ENCODE peak calls at places on chromosomes 3 and 15, in four cellular contexts. One of them, this sample, is unnamed.

GRCh38 chr3:87435926-87436630 is 159.7 kb upstream of the POU1F1 start:
- DNase-seq in colonic mucosa: no peak
- DNase-seq in HT1080: no peak
- DNase-seq in stimulated activated effector memory CD8-positive, alpha-beta T cell treated with anti-CD3 and anti-CD28 coated beads, Interleukin-12 subunit alpha, Interleukin-12 subunit beta, amount 100 ng/mL, for 72 hours: no peak
- DNase-seq in this sample: no peak

GRCh38 chr3:195224980-195225580 is 45.9 kb downstream of the XXYLT1 start:
- DNase-seq in colonic mucosa: no peak
- DNase-seq in HT1080: no peak
- DNase-seq in stimulated activated effector memory CD8-positive, alpha-beta T cell treated with anti-CD3 and anti-CD28 coated beads, Interleukin-12 subunit alpha, Interleukin-12 subunit beta, amount 100 ng/mL, for 72 hours: no peak
- DNase-seq in this sample: no peak

GRCh38 chr3:8497582-8497981 is 4.0 kb upstream of the LMCD1 start:
- DNase-seq in colonic mucosa: no peak
- DNase-seq in HT1080: peak; percentile 78
- DNase-seq in stimulated activated effector memory CD8-positive, alpha-beta T cell treated with anti-CD3 and anti-CD28 coated beads, Interleukin-12 subunit alpha, Interleukin-12 subunit beta, amount 100 ng/mL, for 72 hours: no peak
- DNase-seq in this sample: no peak

GRCh38 chr3:104763007-104763406 is 603.7 kb upstream of the ALCAM start:
- DNase-seq in colonic mucosa: no peak
- DNase-seq in HT1080: peak; percentile 20
- DNase-seq in stimulated activated effector memory CD8-positive, alpha-beta T cell treated with anti-CD3 and anti-CD28 coated beads, Interleukin-12 subunit alpha, Interleukin-12 subunit beta, amount 100 ng/mL, for 72 hours: no peak
- DNase-seq in this sample: no peak

GRCh38 chr15:93865610-93866009 is 365.8 kb upstream of the MCTP2 start:
- DNase-seq in colonic mucosa: no peak
- DNase-seq in HT1080: no peak
- DNase-seq in stimulated activated effector memory CD8-positive, alpha-beta T cell treated with anti-CD3 and anti-CD28 coated beads, Interleukin-12 subunit alpha, Interleukin-12 subunit beta, amount 100 ng/mL, for 72 hours: peak; percentile 7
- DNase-seq in this sample: no peak

GRCh38 chr3:156553705-156554356 is 1.1 kb downstream of the SSR3 start:
- DNase-seq in colonic mucosa: peak; percentile 29
- DNase-seq in HT1080: peak; percentile 66
- DNase-seq in stimulated activated effector memory CD8-positive, alpha-beta T cell treated with anti-CD3 and anti-CD28 coated beads, Interleukin-12 subunit alpha, Interleukin-12 subunit beta, amount 100 ng/mL, for 72 hours: no peak
- DNase-seq in this sample: no peak

GRCh38 chr3:130748981-130749380 is 2.4 kb upstream of the PIK3R4 start:
- DNase-seq in colonic mucosa: no peak
- DNase-seq in HT1080: no peak
- DNase-seq in stimulated activated effector memory CD8-positive, alpha-beta T cell treated with anti-CD3 and anti-CD28 coated beads, Interleukin-12 subunit alpha, Interleukin-12 subunit beta, amount 100 ng/mL, for 72 hours: no peak
- DNase-seq in this sample: no peak

GRCh38 chr3:67500699-67501098 is 153.7 kb downstream of the SUCLG2 start:
- DNase-seq in colonic mucosa: no peak
- DNase-seq in HT1080: no peak
- DNase-seq in stimulated activated effector memory CD8-positive, alpha-beta T cell treated with anti-CD3 and anti-CD28 coated beads, Interleukin-12 subunit alpha, Interleukin-12 subunit beta, amount 100 ng/mL, for 72 hours: no peak
- DNase-seq in this sample: no peak

GRCh38 chr3:134314588-134315285 is 59.5 kb downstream of the AMOTL2 start:
- DNase-seq in colonic mucosa: no peak
- DNase-seq in HT1080: no peak
- DNase-seq in stimulated activated effector memory CD8-positive, alpha-beta T cell treated with anti-CD3 and anti-CD28 coated beads, Interleukin-12 subunit alpha, Interleukin-12 subunit beta, amount 100 ng/mL, for 72 hours: no peak
- DNase-seq in this sample: no peak

GRCh38 chr3:111616417-111617105 is 21.4 kb upstream of the ZBED2 start:
- DNase-seq in colonic mucosa: no peak
- DNase-seq in HT1080: peak; percentile 75
- DNase-seq in stimulated activated effector memory CD8-positive, alpha-beta T cell treated with anti-CD3 and anti-CD28 coated beads, Interleukin-12 subunit alpha, Interleukin-12 subunit beta, amount 100 ng/mL, for 72 hours: peak; percentile 87
- DNase-seq in this sample: no peak

GRCh38 chr3:62757045-62757444 is 118.2 kb downstream of the CADPS start:
- DNase-seq in colonic mucosa: no peak
- DNase-seq in HT1080: no peak
- DNase-seq in stimulated activated effector memory CD8-positive, alpha-beta T cell treated with anti-CD3 and anti-CD28 coated beads, Interleukin-12 subunit alpha, Interleukin-12 subunit beta, amount 100 ng/mL, for 72 hours: no peak
- DNase-seq in this sample: no peak

GRCh38 chr3:15659254-15659975 is 57.9 kb downstream of the BTD start:
- DNase-seq in colonic mucosa: no peak
- DNase-seq in HT1080: no peak
- DNase-seq in stimulated activated effector memory CD8-positive, alpha-beta T cell treated with anti-CD3 and anti-CD28 coated beads, Interleukin-12 subunit alpha, Interleukin-12 subunit beta, amount 100 ng/mL, for 72 hours: no peak
- DNase-seq in this sample: no peak

GRCh38 chr15:99019558-99020540 is 12.3 kb upstream of the PGPEP1L start:
- DNase-seq in colonic mucosa: no peak
- DNase-seq in HT1080: peak; percentile 42
- DNase-seq in stimulated activated effector memory CD8-positive, alpha-beta T cell treated with anti-CD3 and anti-CD28 coated beads, Interleukin-12 subunit alpha, Interleukin-12 subunit beta, amount 100 ng/mL, for 72 hours: no peak
- DNase-seq in this sample: no peak

GRCh38 chr15:45362419-45362818 is 15.9 kb downstream of the GATM start:
- DNase-seq in colonic mucosa: no peak
- DNase-seq in HT1080: no peak
- DNase-seq in stimulated activated effector memory CD8-positive, alpha-beta T cell treated with anti-CD3 and anti-CD28 coated beads, Interleukin-12 subunit alpha, Interleukin-12 subunit beta, amount 100 ng/mL, for 72 hours: no peak
- DNase-seq in this sample: no peak

GRCh38 chr3:37752661-37753055 is 109.0 kb upstream of the CTDSPL start:
- DNase-seq in colonic mucosa: no peak
- DNase-seq in HT1080: no peak
- DNase-seq in stimulated activated effector memory CD8-positive, alpha-beta T cell treated with anti-CD3 and anti-CD28 coated beads, Interleukin-12 subunit alpha, Interleukin-12 subunit beta, amount 100 ng/mL, for 72 hours: no peak
- DNase-seq in this sample: no peak

GRCh38 chr3:154225536-154225935 is 98.8 kb downstream of the DHX36 start:
- DNase-seq in colonic mucosa: no peak
- DNase-seq in HT1080: no peak
- DNase-seq in stimulated activated effector memory CD8-positive, alpha-beta T cell treated with anti-CD3 and anti-CD28 coated beads, Interleukin-12 subunit alpha, Interleukin-12 subunit beta, amount 100 ng/mL, for 72 hours: no peak
- DNase-seq in this sample: no peak

GRCh38 chr3:123584988-123585937 is at the start of gene HACD2:
- DNase-seq in colonic mucosa: peak; percentile 97
- DNase-seq in HT1080: peak; percentile 98
- DNase-seq in stimulated activated effector memory CD8-positive, alpha-beta T cell treated with anti-CD3 and anti-CD28 coated beads, Interleukin-12 subunit alpha, Interleukin-12 subunit beta, amount 100 ng/mL, for 72 hours: peak; percentile 95
- DNase-seq in this sample: peak; percentile 94

GRCh38 chr15:89129123-89129815 is 41.0 kb downstream of the ABHD2 start:
- DNase-seq in colonic mucosa: peak; percentile 67
- DNase-seq in HT1080: peak; percentile 41
- DNase-seq in stimulated activated effector memory CD8-positive, alpha-beta T cell treated with anti-CD3 and anti-CD28 coated beads, Interleukin-12 subunit alpha, Interleukin-12 subunit beta, amount 100 ng/mL, for 72 hours: peak; percentile 70
- DNase-seq in this sample: peak; percentile 45

GRCh38 chr3:141797819-141798405 is 34.7 kb downstream of the GRK7 start:
- DNase-seq in colonic mucosa: no peak
- DNase-seq in HT1080: no peak
- DNase-seq in stimulated activated effector memory CD8-positive, alpha-beta T cell treated with anti-CD3 and anti-CD28 coated beads, Interleukin-12 subunit alpha, Interleukin-12 subunit beta, amount 100 ng/mL, for 72 hours: peak; percentile 55
- DNase-seq in this sample: no peak

GRCh38 chr15:83046558-83047127 is 20.4 kb downstream of the BTBD1 start:
- DNase-seq in colonic mucosa: no peak
- DNase-seq in HT1080: peak; percentile 62
- DNase-seq in stimulated activated effector memory CD8-positive, alpha-beta T cell treated with anti-CD3 and anti-CD28 coated beads, Interleukin-12 subunit alpha, Interleukin-12 subunit beta, amount 100 ng/mL, for 72 hours: no peak
- DNase-seq in this sample: no peak

GRCh38 chr3:39147711-39148115 is 5.7 kb downstream of the CSRNP1 start:
- DNase-seq in colonic mucosa: peak; percentile 37
- DNase-seq in HT1080: peak; percentile 79
- DNase-seq in stimulated activated effector memory CD8-positive, alpha-beta T cell treated with anti-CD3 and anti-CD28 coated beads, Interleukin-12 subunit alpha, Interleukin-12 subunit beta, amount 100 ng/mL, for 72 hours: peak; percentile 75
- DNase-seq in this sample: no peak

GRCh38 chr15:90911302-90911623 is 8.2 kb downstream of the MAN2A2 start:
- DNase-seq in colonic mucosa: no peak
- DNase-seq in HT1080: no peak
- DNase-seq in stimulated activated effector memory CD8-positive, alpha-beta T cell treated with anti-CD3 and anti-CD28 coated beads, Interleukin-12 subunit alpha, Interleukin-12 subunit beta, amount 100 ng/mL, for 72 hours: no peak
- DNase-seq in this sample: no peak

GRCh38 chr3:158804441-158804840 is 2.6 kb downstream of the MFSD1 start:
- DNase-seq in colonic mucosa: no peak
- DNase-seq in HT1080: no peak
- DNase-seq in stimulated activated effector memory CD8-positive, alpha-beta T cell treated with anti-CD3 and anti-CD28 coated beads, Interleukin-12 subunit alpha, Interleukin-12 subunit beta, amount 100 ng/mL, for 72 hours: no peak
- DNase-seq in this sample: no peak

GRCh38 chr3:51982352-51982837 is 940 bp upstream of the ACY1 start:
- DNase-seq in colonic mucosa: peak; percentile 83
- DNase-seq in HT1080: peak; percentile 78
- DNase-seq in stimulated activated effector memory CD8-positive, alpha-beta T cell treated with anti-CD3 and anti-CD28 coated beads, Interleukin-12 subunit alpha, Interleukin-12 subunit beta, amount 100 ng/mL, for 72 hours: peak; percentile 68
- DNase-seq in this sample: peak; percentile 31

GRCh38 chr3:129579991-129580390 is 26.5 kb downstream of the PLXND1 start:
- DNase-seq in colonic mucosa: no peak
- DNase-seq in HT1080: no peak
- DNase-seq in stimulated activated effector memory CD8-positive, alpha-beta T cell treated with anti-CD3 and anti-CD28 coated beads, Interleukin-12 subunit alpha, Interleukin-12 subunit beta, amount 100 ng/mL, for 72 hours: no peak
- DNase-seq in this sample: no peak